ENCODE peak calls at places on chromosomes 11 and 22, in four cellular contexts. H is AG09309, Q is WTC11, J is dorsolateral prefrontal cortex. O is an unnamed sample.

GRCh38 chr11:57490456-57491248 is 24.9 kb downstream of the SLC43A1 start:
- DNase-seq in H (no peak), Q (no peak), J (no peak), O (no peak)

GRCh38 chr11:44797886-44798683 is 71.3 kb downstream of the TSPAN18 start:
- DNase-seq in H (no peak), Q (no peak), J (no peak), O (no peak)

GRCh38 chr11:79447039-79447438 is 6.2 kb upstream of the TENM4 start:
- DNase-seq in H (no peak), Q (no peak), J (no peak), O (no peak)

GRCh38 chr11:69312418-69313399 is 18.8 kb downstream of the MYEOV start:
- DNase-seq in H (no peak), Q (no peak), J (no peak), O (no peak)

GRCh38 chr11:59801981-59802638 is 8.5 kb downstream of the MRPL16 start:
- DNase-seq in H (no peak), Q (no peak), J (no peak), O (peak)

GRCh38 chr11:71449596-71449995 is 1.4 kb upstream of the DHCR7 start:
- DNase-seq in H (no peak), Q (no peak), J (no peak), O (no peak)

GRCh38 chr11:108584973-108585372 is 8.6 kb downstream of the EXPH5 start:
- DNase-seq in H (no peak), Q (no peak), J (no peak), O (no peak)

GRCh38 chr11:68867067-68867466 is 25.4 kb upstream of the CPT1A start:
- DNase-seq in H (no peak), Q (no peak), J (no peak), O (no peak)

GRCh38 chr22:24027389-24027980 is 16.4 kb downstream of the CABIN1 start:
- DNase-seq in H (no peak), Q (no peak), J (no peak), O (no peak)

GRCh38 chr11:44596541-44597276 is 31.2 kb downstream of the CD82 start:
- DNase-seq in H (no peak), Q (no peak), J (no peak), O (no peak)

GRCh38 chr11:15878756-15879155 is 477.6 kb downstream of the SOX6 start:
- DNase-seq in H (no peak), Q (no peak), J (no peak), O (no peak)

GRCh38 chr11:75161506-75161905 is 10.6 kb downstream of the SLCO2B1 start:
- DNase-seq in H (no peak), Q (no peak), J (no peak), O (peak)

GRCh38 chr22:22702159-22702873 is 57.9 kb downstream of the GGTLC2 start:
- DNase-seq in H (no peak), Q (peak), J (no peak), O (peak)

GRCh38 chr22:19874307-19875060 is 19.8 kb upstream of the GNB1L start:
- DNase-seq in H (no peak), Q (peak), J (peak), O (no peak)

GRCh38 chr11:122115520-122116343 is at the start of gene BLID:
- DNase-seq in H (no peak), Q (peak), J (peak), O (peak)

GRCh38 chr11:43923327-43924111 is 18.9 kb upstream of the C11orf96 start:
- DNase-seq in H (no peak), Q (no peak), J (no peak), O (no peak)

GRCh38 chr11:134579709-134580634 is 167.9 kb upstream of the B3GAT1 start:
- DNase-seq in H (no peak), Q (no peak), J (no peak), O (no peak)

DNA sequence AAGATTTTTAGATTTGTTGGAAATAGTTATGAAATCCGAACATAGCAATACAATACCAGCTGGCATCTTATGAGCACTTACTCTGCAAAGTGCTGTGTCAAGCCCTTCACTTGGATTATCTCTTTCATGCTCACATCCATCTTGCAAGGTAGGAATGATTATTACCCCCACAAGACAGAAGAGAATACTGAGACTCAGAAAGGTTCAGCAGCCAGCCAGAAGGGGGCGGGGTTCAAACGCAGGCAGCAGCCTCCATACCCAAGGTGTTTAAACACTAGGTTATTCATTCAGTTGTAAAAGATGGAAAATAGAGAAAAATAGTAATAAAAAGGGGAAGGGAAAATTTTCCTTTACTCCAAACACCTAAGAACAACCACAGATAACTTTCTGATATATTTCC is 158.5 kb downstream of the CCDC34 start:
- DNase-seq in H (no peak), Q (no peak), J (no peak), O (peak)
- TF ChIP-seq CTCF in H (peak), Q (no peak), J (no peak), O (no peak)

GRCh38 chr11:19433791-19434190 is 193.0 kb upstream of the E2F8 start:
- DNase-seq in H (no peak), Q (no peak), J (no peak), O (no peak)
- TF ChIP-seq CTCF in H (no peak), Q (no peak), J (no peak), O (no peak)

GRCh38 chr11:106076923-106077608 is at the start of gene KBTBD3:
- DNase-seq in H (peak), Q (peak), J (peak), O (peak)
- TF ChIP-seq CTCF in H (peak), Q (no peak), J (peak), O (no peak)

GRCh38 chr11:120034881-120035620 is 102.9 kb downstream of the TRIM29 start:
- DNase-seq in H (no peak), Q (no peak), J (no peak), O (no peak)

GRCh38 chr11:120031612-120032600 is 106.0 kb downstream of the TRIM29 start:
- DNase-seq in H (no peak), Q (no peak), J (no peak), O (no peak)

GRCh38 chr11:120034176-120034575 is 103.7 kb downstream of the TRIM29 start:
- DNase-seq in H (no peak), Q (no peak), J (no peak), O (no peak)

GRCh38 chr11:120031156-120031555 is 106.8 kb downstream of the TRIM29 start:
- DNase-seq in H (no peak), Q (no peak), J (no peak), O (no peak)

DNA sequence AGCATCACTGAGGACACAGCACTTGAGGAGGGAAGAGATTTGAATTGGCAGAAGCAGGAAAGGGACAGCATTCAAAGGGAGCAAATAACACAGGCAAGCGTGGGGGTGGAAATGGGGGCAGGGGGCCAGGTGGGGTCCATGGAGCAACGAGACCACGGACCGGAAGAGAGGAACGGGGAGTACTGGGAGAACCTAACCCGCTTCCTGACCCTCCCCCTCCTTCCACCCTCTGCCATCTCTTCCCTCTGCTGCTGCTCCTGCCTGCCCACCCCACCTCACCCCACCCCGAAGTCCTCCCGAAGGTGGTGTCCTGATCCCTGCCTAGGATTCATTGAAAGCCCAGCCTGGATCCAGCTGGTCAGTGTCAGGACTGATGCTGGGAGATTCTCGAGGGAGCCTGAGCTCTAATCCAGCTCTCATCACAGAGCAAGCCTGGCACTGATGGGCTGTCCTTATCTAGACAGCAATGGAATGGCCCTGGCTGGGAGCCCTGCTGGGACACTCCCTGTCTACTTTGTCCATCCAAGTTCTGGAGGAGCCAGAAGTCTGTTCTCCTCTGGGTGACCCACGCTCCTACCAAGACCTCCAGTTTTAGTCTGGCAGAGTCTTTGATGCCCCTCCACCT is 105.0 kb downstream of the TRIM29 start:
- DNase-seq in H (no peak), Q (no peak), J (no peak), O (no peak)
- TF ChIP-seq CTCF in H (no peak), Q (no peak), J (no peak), O (no peak)

GRCh38 chr11:78292109-78292803 is 103.5 kb downstream of the USP35 start:
- DNase-seq in H (no peak), Q (no peak), J (no peak), O (no peak)
- TF ChIP-seq CTCF in H (no peak), Q (no peak), J (no peak), O (no peak)

GRCh38 chr11:17932472-17932871 is 80.4 kb downstream of the SERGEF start:
- DNase-seq in H (no peak), Q (peak), J (no peak), O (no peak)

GRCh38 chr11:17933710-17934109 is 79.1 kb downstream of the SERGEF start:
- DNase-seq in H (no peak), Q (no peak), J (no peak), O (no peak)

GRCh38 chr11:17930544-17931144 is 82.2 kb downstream of the SERGEF start:
- DNase-seq in H (no peak), Q (no peak), J (no peak), O (no peak)

GRCh38 chr11:17929171-17929570 is 83.7 kb downstream of the SERGEF start:
- DNase-seq in H (no peak), Q (no peak), J (no peak), O (no peak)

GRCh38 chr11:17931595-17931994 is 81.3 kb downstream of the SERGEF start:
- DNase-seq in H (peak), Q (no peak), J (no peak), O (no peak)
- TF ChIP-seq CTCF in H (no peak), Q (no peak), J (no peak), O (no peak)

GRCh38 chr11:8561461-8561860 is 32.6 kb downstream of the STK33 start:
- DNase-seq in H (no peak), Q (no peak), J (no peak), O (no peak)
- TF ChIP-seq CTCF in H (no peak), Q (no peak), J (no peak), O (no peak)